ENCODE peak calls at places on chromosomes 13 and 19, in seven cellular contexts. D is pancreas; J is stimulated activated CD8-positive, alpha-beta memory T cell treated with anti-CD3 and anti-CD28 coated beads, Interleukin-4, amount 100 ng/mL, for 4 hours; Y is activated CD4-positive, alpha-beta memory T cell treated with anti-CD3 and anti-CD28 coated beads, Interleukin-2, amount 10 ng/mL, durations not matched to agents 7 days and 5 days; G is glutamatergic neuron; S is stimulated activated CD4-positive, alpha-beta T cell treated with anti-CD3 and anti-CD28 coated beads, Interleukin-4, amount 100 ng/mL, for 24 hours; E is stimulated activated naive CD4-positive, alpha-beta T cell. T is an unnamed sample.
A peak's percentile ranks its signal among the peaks of the same experiment; 100 is the strongest.

GRCh38 chr13:26529441-26529840 is 28.0 kb upstream of the WASF3 start:
- DNase-seq in J (no peak), S (peak; percentile 7), G (no peak), D (no peak), Y (peak; percentile 34), E (no peak), T (peak; percentile 74)

GRCh38 chr13:80030491-80030890 is 310.4 kb downstream of the SPRY2 start:
- DNase-seq in D (no peak), S (no peak), Y (no peak), J (no peak), G (peak; percentile 17), E (no peak), T (no peak)

GRCh38 chr19:37654525-37654832 is 786 bp downstream of the ZFP30 start:
- DNase-seq in S (no peak), Y (no peak), E (no peak), J (no peak), G (no peak), D (no peak), T (no peak)

GRCh38 chr19:34124828-34125227 is 47.5 kb upstream of the LSM14A start:
- DNase-seq in G (peak; percentile 25), S (no peak), E (no peak), J (no peak), Y (no peak), D (no peak), T (no peak)

GRCh38 chr19:42683917-42684513 is 56.3 kb downstream of the PSG3 start:
- DNase-seq in E (no peak), Y (peak; percentile 23), G (no peak), J (no peak), D (no peak), S (peak; percentile 13), T (peak; percentile 39)

GRCh38 chr13:39144941-39145533 is 106.8 kb downstream of the NHLRC3 start:
- DNase-seq in J (no peak), E (no peak), D (no peak), Y (peak; percentile 28), S (peak; percentile 47), G (peak; percentile 39), T (no peak)

GRCh38 chr19:36030264-36031148 is 2.2 kb downstream of the CLIP3 start:
- DNase-seq in G (no peak), E (no peak), D (no peak), S (no peak), J (no peak), Y (no peak), T (no peak)

GRCh38 chr13:43880930-43881329 is 1.2 kb downstream of the LACC1 start:
- DNase-seq in G (no peak), S (no peak), J (no peak), E (no peak), D (no peak), Y (no peak), T (no peak)

GRCh38 chr19:32877977-32878745 is 8.6 kb upstream of the SLC7A9 start:
- DNase-seq in G (no peak), D (no peak), E (no peak), Y (no peak), S (no peak), J (no peak), T (no peak)

GRCh38 chr19:4624733-4625362 is 14.5 kb upstream of the TNFAIP8L1 start:
- DNase-seq in J (no peak), E (no peak), Y (no peak), S (no peak), G (no peak), D (no peak), T (no peak)

GRCh38 chr19:58578430-58578925 is 5.3 kb upstream of the MZF1 start:
- DNase-seq in G (no peak), E (no peak), Y (peak; percentile 14), D (no peak), J (no peak), S (peak; percentile 52), T (no peak)

GRCh38 chr19:48568345-48568886 is 16.4 kb downstream of the SULT2B1 start:
- DNase-seq in J (no peak), D (peak; percentile 85), G (peak; percentile 32), S (no peak), E (no peak), Y (no peak), T (no peak)

GRCh38 chr13:57784633-57785032 is 153.1 kb downstream of the PCDH17 start:
- DNase-seq in E (no peak), Y (no peak), G (no peak), J (no peak), D (no peak), S (no peak), T (no peak)

GRCh38 chr13:40181203-40181845 is 485.1 kb downstream of the FOXO1 start:
- DNase-seq in E (no peak), J (no peak), D (no peak), Y (no peak), S (no peak), G (no peak), T (no peak)